ENCODE peak calls at places on chromosomes 4 and X, in eight cellular contexts. J is mammary epithelial cell, R is adrenal gland, E is IMR-90, L is right lobe of liver, I is thoracic aorta, W is lung, A is coronary artery. Y is an unnamed sample.

GRCh38 chrX:7133036-7133412 is 14.5 kb upstream of the STS start:
- DNase-seq in J (no peak), A (no peak), W (peak), E (peak), R (no peak), I (no peak), L (no peak), Y (no peak)

GRCh38 chr4:41160010-41160789 is 54.1 kb downstream of the APBB2 start:
- DNase-seq in J (peak), E (peak), W (no peak), R (no peak), A (no peak), L (no peak), I (no peak), Y (peak)

GRCh38 chr4:7423391-7423790 is 11.3 kb downstream of the PSAPL1 start:
- DNase-seq in I (no peak), R (no peak), L (no peak), J (no peak), A (peak), W (no peak), E (no peak), Y (no peak)

GRCh38 chr4:1116837-1117236 is 3.5 kb upstream of the RNF212 start:
- DNase-seq in I (no peak), W (no peak), A (no peak), E (no peak), R (no peak), L (no peak), J (no peak), Y (no peak)

GRCh38 chr4:3252831-3253641 is 4.1 kb downstream of the MSANTD1 start:
- DNase-seq in W (no peak), J (no peak), A (no peak), R (peak), E (no peak), I (no peak), L (peak), Y (no peak)

GRCh38 chr4:138513535-138513934 is 271.4 kb upstream of the SLC7A11 start:
- DNase-seq in I (no peak), J (no peak), E (no peak), R (no peak), W (no peak), A (no peak), L (no peak), Y (no peak)

GRCh38 chrX:78571849-78572248 is 87.3 kb downstream of the RTL3 start:
- DNase-seq in R (no peak), W (no peak), L (no peak), A (no peak), I (no peak), J (no peak), E (no peak), Y (no peak)

GRCh38 chrX:64975491-64975890 is 759 bp downstream of the ZC4H2 start:
- DNase-seq in W (no peak), E (no peak), J (peak), A (no peak), I (no peak), L (peak), R (peak), Y (no peak)

GRCh38 chr4:89737888-89738287 is 99.1 kb downstream of the SNCA start:
- DNase-seq in W (no peak), R (no peak), J (peak), A (no peak), L (no peak), E (no peak), I (no peak), Y (peak)

GRCh38 chr4:65943076-65943475 is 272.8 kb upstream of the EPHA5 start:
- DNase-seq in I (no peak), R (no peak), E (no peak), J (peak), W (no peak), A (no peak), L (no peak), Y (peak)

GRCh38 chr4:136731025-136731424 is 801.3 kb downstream of the PCDH18 start:
- DNase-seq in J (no peak), L (no peak), R (no peak), E (no peak), I (no peak), A (no peak), W (no peak), Y (no peak)

DNA sequence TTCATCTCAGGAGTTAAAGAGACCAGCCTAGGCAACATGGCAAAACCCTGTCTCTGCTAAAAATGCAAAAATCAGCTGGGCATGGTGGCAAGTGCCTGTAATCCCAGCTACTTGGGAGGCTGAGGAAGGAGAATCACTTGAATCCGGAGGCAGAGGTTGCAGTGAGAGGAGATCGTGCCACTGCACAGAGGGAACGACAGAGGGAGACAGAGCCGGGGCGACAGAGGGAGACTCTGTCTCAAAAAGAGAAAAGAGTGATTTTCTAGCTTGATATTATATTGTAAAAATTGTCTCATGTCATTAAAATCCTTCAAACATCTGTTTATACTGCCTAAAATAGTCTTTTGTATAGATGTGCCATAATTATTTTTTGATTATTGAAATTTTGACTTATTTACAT is 225.4 kb upstream of the AGA start:
- DNase-seq in J (peak), I (no peak), L (no peak), A (no peak), W (no peak), E (no peak), R (no peak), Y (no peak)
- TF ChIP-seq CTCF in J (peak), I (no peak), L (peak), A (no peak), W (no peak), E (no peak), R (no peak), Y (peak)

DNA sequence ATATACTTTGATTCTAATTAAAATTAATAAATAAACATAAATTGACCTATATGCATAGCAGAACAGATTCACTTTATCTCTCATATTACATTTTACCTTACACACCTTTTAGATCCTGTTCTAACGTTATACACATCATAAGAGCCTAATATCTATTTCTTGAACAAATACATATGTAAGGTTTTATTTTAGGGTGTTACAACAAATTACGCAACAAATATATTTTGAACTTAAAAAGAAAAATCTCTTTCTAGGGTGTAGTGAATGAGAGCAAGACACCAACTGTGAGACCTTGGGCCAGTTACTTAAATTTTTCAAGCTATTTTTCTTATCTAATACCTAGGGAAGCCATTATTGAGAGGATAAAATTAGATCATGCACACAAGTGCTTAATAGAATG is 191.2 kb downstream of the CFAP299 start:
- DNase-seq in E (no peak), A (no peak), W (no peak), R (no peak), I (no peak), L (no peak), J (no peak), Y (no peak)
- H3K27ac ChIP-seq in E (no peak), A (no peak), W (no peak), R (no peak), I (no peak), L (no peak), J (no peak), Y (no peak)

GRCh38 chr4:176099314-176099713 is 33.7 kb downstream of the WDR17 start:
- DNase-seq in R (no peak), E (peak), I (no peak), J (no peak), W (no peak), L (no peak), A (no peak), Y (no peak)
- TF ChIP-seq CTCF in R (no peak), E (peak), I (no peak), J (peak), W (no peak), L (no peak), A (no peak), Y (peak)

DNA sequence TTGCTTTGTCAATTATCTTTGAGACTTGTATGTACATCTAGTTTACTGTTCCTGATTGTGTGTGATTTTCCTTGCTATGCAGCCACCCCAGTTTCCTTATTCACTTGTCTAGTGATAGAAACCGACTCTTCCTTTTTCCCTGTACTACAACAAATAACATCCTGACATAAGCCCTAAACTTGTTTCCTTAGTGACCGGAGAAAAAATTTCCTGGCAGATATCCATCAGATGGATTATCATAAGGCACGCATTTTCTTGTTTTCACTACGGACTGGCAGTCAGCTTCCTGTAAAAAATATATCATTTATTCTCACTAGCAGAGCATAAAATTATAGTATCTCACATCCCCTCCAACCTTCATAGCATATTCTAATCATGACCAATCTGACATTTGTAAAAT is 410.7 kb downstream of the CENPC start:
- DNase-seq in J (no peak), R (no peak), A (no peak), E (no peak), I (no peak), L (no peak), W (no peak), Y (no peak)
- H3K27ac ChIP-seq in J (no peak), R (no peak), A (no peak), E (no peak), I (no peak), L (no peak), W (no peak), Y (no peak)

GRCh38 chrX:85052207-85052606 is 48.5 kb downstream of the APOOL start:
- DNase-seq in E (peak), L (no peak), J (peak), A (no peak), W (no peak), R (no peak), I (no peak), Y (peak)

GRCh38 chrX:85051627-85052026 is 48.0 kb downstream of the APOOL start:
- DNase-seq in J (no peak), I (no peak), R (no peak), W (no peak), A (no peak), E (no peak), L (no peak), Y (no peak)

GRCh38 chrX:85052636-85053343 is 49.1 kb downstream of the APOOL start:
- DNase-seq in R (no peak), W (no peak), I (no peak), L (no peak), J (peak), A (no peak), E (peak), Y (peak)
- TF ChIP-seq CTCF in R (peak), W (no peak), I (peak), L (peak), J (peak), A (no peak), E (peak), Y (peak)

GRCh38 chr4:90883519-90883918 is 756.3 kb downstream of the CCSER1 start:
- DNase-seq in I (no peak), R (no peak), E (no peak), A (no peak), J (no peak), W (no peak), L (no peak), Y (no peak)
- H3K27ac ChIP-seq in I (no peak), R (no peak), E (no peak), A (no peak), J (no peak), W (no peak), L (no peak), Y (no peak)

GRCh38 chrX:130080791-130081367 is 29.4 kb downstream of the ELF4 start:
- DNase-seq in L (no peak), E (no peak), W (no peak), A (no peak), I (no peak), R (no peak), J (no peak), Y (no peak)

GRCh38 chrX:130081421-130082045 is 28.8 kb downstream of the ELF4 start:
- DNase-seq in W (no peak), R (peak), J (no peak), L (no peak), I (no peak), E (no peak), A (no peak), Y (no peak)

GRCh38 chrX:130083656-130084382 is 26.5 kb downstream of the ELF4 start:
- DNase-seq in R (no peak), J (no peak), I (no peak), A (no peak), E (no peak), W (no peak), L (no peak), Y (no peak)

GRCh38 chrX:130083107-130083490 is 27.2 kb downstream of the ELF4 start:
- DNase-seq in I (no peak), E (no peak), J (no peak), A (no peak), R (no peak), W (no peak), L (no peak), Y (no peak)

DNA sequence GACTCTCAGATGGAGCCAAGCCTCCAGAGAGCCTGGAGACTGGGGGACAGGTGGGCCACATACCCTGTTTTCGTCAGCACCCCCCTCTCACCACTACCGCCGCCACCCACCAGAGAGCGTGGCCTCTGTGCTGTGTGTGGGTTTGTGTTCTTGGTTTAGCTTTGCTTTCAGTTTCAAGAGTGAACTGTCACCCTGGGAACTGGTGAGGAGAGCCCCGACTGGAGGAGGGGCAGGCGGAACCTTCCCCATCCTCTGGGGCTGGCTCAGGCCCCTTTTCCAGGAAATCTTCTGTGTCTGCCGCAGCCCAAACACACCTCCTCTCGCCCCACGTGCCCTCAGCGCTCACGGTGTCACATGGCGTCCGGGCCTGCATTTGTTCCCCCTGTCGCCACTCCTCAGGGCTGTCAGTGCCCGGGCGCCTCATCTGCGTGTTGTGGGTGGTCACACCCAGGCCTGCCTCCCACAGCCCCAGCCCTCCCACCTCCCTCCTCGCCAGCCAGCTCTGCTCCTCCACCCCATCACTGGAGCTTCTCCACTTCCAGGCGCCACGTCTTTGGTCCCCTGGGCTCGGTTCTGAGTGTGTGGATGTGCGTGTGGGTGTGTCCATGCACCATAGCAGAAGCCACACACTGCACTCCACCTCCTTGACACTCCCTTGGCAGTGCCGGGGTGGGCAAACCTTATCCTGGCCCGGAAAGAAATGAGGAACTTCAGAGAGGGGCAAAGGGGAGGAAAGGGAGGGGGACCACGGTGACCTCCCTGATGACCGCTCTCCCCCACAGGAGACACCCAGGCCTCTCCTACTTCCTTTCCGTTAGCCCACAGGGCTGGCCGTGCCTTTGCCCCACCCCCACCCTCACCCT is 27.8 kb downstream of the ELF4 start:
- DNase-seq in A (no peak), W (peak), R (no peak), I (no peak), L (no peak), E (no peak), J (no peak), Y (no peak)
- TF ChIP-seq CTCF in A (no peak), W (no peak), R (no peak), I (no peak), L (no peak), E (no peak), J (no peak), Y (no peak)

GRCh38 chr4:121192500-121192899 is 28.4 kb upstream of the TNIP3 start:
- DNase-seq in E (peak), J (peak), L (no peak), A (no peak), I (no peak), W (no peak), R (no peak), Y (peak)
- H3K27ac ChIP-seq in E (no peak), J (no peak), L (no peak), A (no peak), I (no peak), W (no peak), R (no peak), Y (no peak)

GRCh38 chr4:182589100-182589499 is 328.1 kb downstream of the DCTD start:
- DNase-seq in J (no peak), E (no peak), W (no peak), R (no peak), A (no peak), I (no peak), L (no peak), Y (no peak)
- TF ChIP-seq CTCF in J (no peak), E (no peak), W (no peak), R (no peak), A (no peak), I (no peak), L (no peak), Y (no peak)

DNA sequence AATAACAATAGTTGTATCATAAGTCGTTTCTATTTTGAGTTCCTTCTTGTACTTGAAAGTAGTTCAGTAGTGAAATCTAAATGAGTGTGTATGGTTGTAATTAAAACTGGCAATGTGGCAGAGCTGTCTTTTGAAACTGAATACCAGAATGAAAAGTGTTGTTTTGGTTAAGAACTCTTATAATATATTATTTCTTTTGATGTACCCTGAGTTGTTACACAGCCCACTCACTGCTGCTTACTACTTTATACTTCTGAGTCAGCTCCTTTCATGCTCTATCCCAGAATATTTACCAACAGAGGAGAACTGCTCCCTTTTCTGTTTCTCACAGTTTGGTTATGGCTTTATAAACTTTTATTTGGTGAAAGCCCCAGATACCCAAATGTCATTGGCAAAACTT is 28.8 kb downstream of the FAM199X start:
- DNase-seq in J (no peak), L (no peak), I (no peak), R (no peak), W (no peak), A (no peak), E (no peak), Y (no peak)
- H3K27ac ChIP-seq in J (no peak), L (no peak), I (no peak), R (no peak), W (no peak), A (no peak), E (no peak), Y (no peak)

Y was measured in foreskin keratinocyte.